ENCODE peak calls at places on chromosomes 2 and 18, in seven cellular contexts. W is upper lobe of left lung, O is right cardiac atrium, S is SK-N-SH treated with all-trans-retinoic acid at 6 μM for 48 hours, E is Right ventricle myocardium superior, R is psoas muscle, M is gastroesophageal sphincter. X is an unnamed sample.

GRCh38 chr2:95530734-95531133 is 46.2 kb upstream of the TRIM43B start:
- ATAC-seq in W (no peak), O (no peak), S (peak), E (no peak), R (no peak), M (no peak), X (peak)

GRCh38 chr2:47539228-47539627 is 136.3 kb downstream of the MSH2 start:
- ATAC-seq in W (no peak), O (no peak), S (no peak), E (no peak), R (no peak), M (no peak), X (no peak)

GRCh38 chr2:12856934-12857660 is 140.4 kb downstream of the TRIB2 start:
- ATAC-seq in W (no peak), O (no peak), S (peak), E (no peak), R (no peak), M (no peak), X (peak)

GRCh38 chr2:33670392-33670937 is 71.4 kb upstream of the FAM98A start:
- ATAC-seq in W (no peak), O (no peak), S (no peak), E (no peak), R (peak), M (no peak), X (no peak)

GRCh38 chr2:56248965-56249742 is 65.4 kb downstream of the CCDC85A start:
- ATAC-seq in W (no peak), O (peak), S (peak), E (no peak), R (peak), M (no peak), X (peak)

GRCh38 chr18:63824220-63824525 is 49.0 kb downstream of the SERPINB7 start:
- ATAC-seq in W (no peak), O (no peak), S (no peak), E (no peak), R (no peak), M (no peak), X (no peak)

GRCh38 chr18:59047321-59047991 is 92.2 kb upstream of the SEC11C start:
- ATAC-seq in W (no peak), O (no peak), S (no peak), E (no peak), R (no peak), M (no peak), X (no peak)

GRCh38 chr18:33334781-33335180 is 105.7 kb downstream of the CCDC178 start:
- ATAC-seq in W (no peak), O (no peak), S (no peak), E (no peak), R (no peak), M (no peak), X (no peak)

GRCh38 chr2:148643421-148643820 is 1.1 kb upstream of the EPC2 start:
- ATAC-seq in W (no peak), O (no peak), S (no peak), E (no peak), R (no peak), M (no peak), X (no peak)

GRCh38 chr2:226608393-226608955 is 191.1 kb downstream of the IRS1 start:
- ATAC-seq in W (no peak), O (no peak), S (no peak), E (no peak), R (no peak), M (no peak), X (no peak)

GRCh38 chr2:140791802-140792201 is 1339.0 kb downstream of the LRP1B start:
- ATAC-seq in W (no peak), O (no peak), S (no peak), E (no peak), R (no peak), M (no peak), X (no peak)

GRCh38 chr2:177881001-177881748 is 191.4 kb downstream of the PDE11A start:
- ATAC-seq in W (no peak), O (no peak), S (no peak), E (no peak), R (peak), M (no peak), X (no peak)

GRCh38 chr2:7919510-7919909 is 762.3 kb upstream of the ID2 start:
- ATAC-seq in W (no peak), O (no peak), S (no peak), E (no peak), R (no peak), M (no peak), X (no peak)

GRCh38 chr2:150976604-150977003 is 285.1 kb downstream of the RBM43 start:
- ATAC-seq in W (no peak), O (no peak), S (no peak), E (no peak), R (no peak), M (no peak), X (no peak)

GRCh38 chr18:37553633-37554398 is 11.8 kb downstream of the CELF4 start:
- ATAC-seq in W (no peak), O (peak), S (no peak), E (no peak), R (no peak), M (no peak), X (no peak)

GRCh38 chr2:44537264-44537663 is 175.5 kb downstream of the CAMKMT start:
- ATAC-seq in W (no peak), O (no peak), S (no peak), E (no peak), R (no peak), M (no peak), X (no peak)

GRCh38 chr2:4381049-4381448 is 677.7 kb downstream of the DCDC2C start:
- ATAC-seq in W (no peak), O (no peak), S (no peak), E (no peak), R (no peak), M (no peak), X (no peak)

GRCh38 chr18:76528477-76529432 is 33.7 kb upstream of the ZNF516 start:
- ATAC-seq in W (peak), O (peak), S (no peak), E (peak), R (peak), M (peak), X (peak)

GRCh38 chr2:867296-867695 is 83.4 kb upstream of the SNTG2 start:
- ATAC-seq in W (no peak), O (no peak), S (no peak), E (no peak), R (no peak), M (no peak), X (no peak)

GRCh38 chr2:197037863-197038398 is 111.4 kb upstream of the PGAP1 start:
- ATAC-seq in W (no peak), O (no peak), S (no peak), E (no peak), R (no peak), M (no peak), X (no peak)

GRCh38 chr2:48198285-48198821 is 292.1 kb upstream of the FBXO11 start:
- ATAC-seq in W (peak), O (no peak), S (no peak), E (peak), R (no peak), M (no peak), X (peak)

GRCh38 chr2:62537814-62538213 is 31.8 kb upstream of the TMEM17 start:
- ATAC-seq in W (no peak), O (no peak), S (no peak), E (no peak), R (no peak), M (no peak), X (no peak)

GRCh38 chr2:161123531-161124030 is 36.6 kb upstream of the TANK start:
- ATAC-seq in W (no peak), O (no peak), S (no peak), E (peak), R (peak), M (no peak), X (no peak)

GRCh38 chr2:1170241-1170640 is 219.6 kb downstream of the SNTG2 start:
- ATAC-seq in W (no peak), O (peak), S (no peak), E (no peak), R (no peak), M (no peak), X (no peak)

GRCh38 chr2:135935914-135936313 is 49.5 kb downstream of the DARS1 start:
- ATAC-seq in W (no peak), O (no peak), S (no peak), E (no peak), R (no peak), M (no peak), X (no peak)

GRCh38 chr2:221377597-221377996 is 194.5 kb downstream of the EPHA4 start:
- ATAC-seq in W (no peak), O (no peak), S (no peak), E (no peak), R (no peak), M (no peak), X (no peak)

GRCh38 chr2:10257500-10258147 is 45.1 kb upstream of the HPCAL1 start:
- ATAC-seq in W (no peak), O (no peak), S (no peak), E (no peak), R (no peak), M (no peak), X (no peak)

GRCh38 chr2:119267604-119268003 is 44.0 kb downstream of the STEAP3 start:
- ATAC-seq in W (no peak), O (no peak), S (no peak), E (no peak), R (no peak), M (no peak), X (no peak)

GRCh38 chr18:58911241-58911640 is 46.6 kb downstream of the ZNF532 start:
- ATAC-seq in W (no peak), O (peak), S (no peak), E (no peak), R (no peak), M (peak), X (no peak)

GRCh38 chr18:33577688-33578370 is at the start of gene ASXL3:
- ATAC-seq in W (peak), O (peak), S (peak), E (peak), R (no peak), M (peak), X (peak)

GRCh38 chr2:150591901-150592300 is 104.4 kb upstream of the RND3 start:
- ATAC-seq in W (no peak), O (no peak), S (no peak), E (no peak), R (no peak), M (no peak), X (no peak)

GRCh38 chr2:109736177-109736827 is 57.8 kb upstream of the RGPD5 start:
- ATAC-seq in W (peak), O (peak), S (peak), E (peak), R (peak), M (peak), X (no peak)

GRCh38 chr2:133338224-133338623 is 230.0 kb downstream of the NCKAP5 start:
- ATAC-seq in W (no peak), O (no peak), S (no peak), E (no peak), R (no peak), M (no peak), X (no peak)